ENCODE peak calls at places on chromosomes 2 and 18, in nine cellular contexts. G is Calu3, A is SIG-M5, H is AG04450, D is stromal cell of bone marrow, I is cardiac muscle cell, U is NCI-H446, V is neural progenitor cell, C is GM20000. Q is an unnamed sample.
A peak's percentile ranks its signal among the peaks of the same experiment; 100 is the strongest.

GRCh38 chr18:43606800-43607199 is 329.5 kb upstream of the SYT4 start:
- DNase-seq in U (no peak), A (no peak), G (no peak), C (no peak), I (no peak), V (no peak), D (no peak), H (no peak), Q (no peak)

GRCh38 chr2:240818543-240819403 is 1.2 kb downstream of the KIF1A start:
- DNase-seq in G (peak; percentile 50), D (no peak), H (no peak), A (no peak), V (peak; percentile 79), C (no peak), U (no peak), I (peak; percentile 20), Q (no peak)

GRCh38 chr2:74007120-74007519 is 22.4 kb downstream of the TET3 start:
- DNase-seq in D (peak; percentile 58), A (no peak), G (no peak), C (no peak), I (no peak), U (no peak), V (no peak), H (no peak), Q (no peak)

GRCh38 chr2:222535477-222535876 is 111.1 kb downstream of the SGPP2 start:
- DNase-seq in U (no peak), I (no peak), H (no peak), A (no peak), C (no peak), V (peak; percentile 64), G (no peak), D (no peak), Q (no peak)

GRCh38 chr2:196959750-196960392 is 33.4 kb upstream of the PGAP1 start:
- DNase-seq in H (no peak), I (no peak), C (no peak), U (no peak), A (no peak), G (no peak), V (no peak), D (peak; percentile 48), Q (no peak)

GRCh38 chr18:1663879-1664705 is 759.4 kb downstream of the ADCYAP1 start:
- DNase-seq in V (peak; percentile 83), D (no peak), C (peak; percentile 9), A (no peak), I (peak; percentile 74), U (peak; percentile 37), H (no peak), G (peak; percentile 78), Q (peak; percentile 14)

GRCh38 chr18:10454800-10455550 is 540 bp downstream of the APCDD1 start:
- DNase-seq in U (no peak), V (no peak), G (peak; percentile 36), A (no peak), I (peak; percentile 56), H (no peak), D (no peak), C (peak; percentile 56), Q (no peak)

GRCh38 chr18:32542221-32542798 is 71.6 kb upstream of the GAREM1 start:
- DNase-seq in A (no peak), G (no peak), V (peak; percentile 13), I (no peak), D (no peak), U (no peak), C (no peak), H (no peak), Q (no peak)

GRCh38 chr2:118185210-118186109 is 97.2 kb downstream of the INSIG2 start:
- DNase-seq in H (no peak), I (peak; percentile 76), D (peak; percentile 19), V (peak; percentile 77), A (no peak), U (no peak), C (peak; percentile 76), G (peak; percentile 70), Q (peak; percentile 42)

GRCh38 chr18:12317664-12318333 is 9.8 kb downstream of the TUBB6 start:
- DNase-seq in V (no peak), U (no peak), H (no peak), C (no peak), I (no peak), G (no peak), D (no peak), A (no peak), Q (no peak)

GRCh38 chr2:109333414-109334194 is 204.6 kb downstream of the SH3RF3 start:
- DNase-seq in H (no peak), U (no peak), D (no peak), C (no peak), V (peak; percentile 35), G (no peak), A (no peak), I (peak; percentile 40), Q (no peak)

GRCh38 chr2:239882335-239882734 is 142.8 kb downstream of the NDUFA10 start:
- DNase-seq in V (peak; percentile 70), H (no peak), A (no peak), I (no peak), U (no peak), D (no peak), C (peak; percentile 44), G (peak; percentile 67), Q (peak; percentile 33)

GRCh38 chr2:192004188-192004963 is 157.5 kb upstream of the CAVIN2 start:
- DNase-seq in U (no peak), G (no peak), V (no peak), H (no peak), D (no peak), C (peak; percentile 14), I (no peak), A (no peak), Q (no peak)

GRCh38 chr2:181698230-181698629 is 17.9 kb upstream of the NEUROD1 start:
- DNase-seq in U (no peak), I (peak; percentile 38), V (no peak), G (no peak), H (no peak), D (no peak), A (no peak), C (no peak), Q (no peak)

GRCh38 chr2:232761301-232761907 is 15.0 kb downstream of the KCNJ13 start:
- DNase-seq in I (peak; percentile 54), D (no peak), A (no peak), G (peak; percentile 57), H (no peak), U (no peak), C (peak; percentile 23), V (peak; percentile 48), Q (no peak)

GRCh38 chr2:188292446-188293239 is 969 bp downstream of the GULP1 start:
- DNase-seq in V (peak; percentile 91), A (no peak), I (peak; percentile 81), D (peak; percentile 66), U (peak; percentile 61), H (peak; percentile 68), G (peak; percentile 85), C (no peak), Q (peak; percentile 52)

GRCh38 chr18:78875268-78875997 is 104.2 kb upstream of the SALL3 start:
- DNase-seq in G (no peak), H (no peak), A (peak; percentile 76), U (no peak), V (peak; percentile 72), C (peak; percentile 63), D (no peak), I (peak; percentile 44), Q (no peak)

GRCh38 chr18:23800902-23801301 is 111.6 kb downstream of the LAMA3 start:
- DNase-seq in I (no peak), A (no peak), U (no peak), G (no peak), D (no peak), V (no peak), H (no peak), C (no peak), Q (no peak)

GRCh38 chr18:43886341-43886740 is 609.1 kb upstream of the SYT4 start:
- DNase-seq in D (no peak), C (no peak), V (no peak), U (no peak), A (no peak), G (no peak), I (no peak), H (no peak), Q (no peak)

GRCh38 chr2:20619624-20620024 is 31.3 kb downstream of the HS1BP3 start:
- DNase-seq in A (no peak), D (no peak), H (no peak), V (no peak), C (no peak), I (no peak), G (no peak), U (no peak), Q (no peak)

GRCh38 chr2:215355801-215356200 is 43.9 kb downstream of the ATIC start:
- DNase-seq in I (no peak), V (no peak), A (no peak), D (no peak), H (no peak), G (no peak), C (no peak), U (no peak), Q (no peak)

GRCh38 chr2:12818416-12819097 is 101.8 kb downstream of the TRIB2 start:
- DNase-seq in I (no peak), A (no peak), H (no peak), G (no peak), U (no peak), V (no peak), D (peak; percentile 57), C (no peak), Q (no peak)

GRCh38 chr2:122755281-122755780 is 999.9 kb downstream of the TSN start:
- DNase-seq in A (no peak), U (no peak), V (no peak), H (no peak), I (no peak), C (no peak), D (no peak), G (no peak), Q (no peak)

GRCh38 chr2:119276864-119277263 is 53.2 kb downstream of the STEAP3 start:
- DNase-seq in D (no peak), C (no peak), H (no peak), V (peak; percentile 31), A (no peak), I (no peak), G (no peak), U (no peak), Q (no peak)

GRCh38 chr2:66874411-66874810 is 439.5 kb downstream of the MEIS1 start:
- DNase-seq in V (no peak), G (no peak), H (no peak), I (no peak), C (no peak), D (no peak), U (no peak), A (no peak), Q (no peak)

GRCh38 chr18:74836296-74837139 is 238.8 kb downstream of the ZNF407 start:
- DNase-seq in I (peak; percentile 55), G (peak; percentile 73), U (no peak), V (peak; percentile 20), C (no peak), D (no peak), A (no peak), H (no peak), Q (no peak)

GRCh38 chr2:101231253-101231652 is 21.4 kb upstream of the CNOT11 start:
- DNase-seq in C (no peak), U (no peak), G (no peak), V (no peak), D (no peak), H (no peak), A (no peak), I (no peak), Q (no peak)

GRCh38 chr2:236061899-236062298 is 106.3 kb downstream of the GBX2 start:
- DNase-seq in H (no peak), I (no peak), A (no peak), U (no peak), G (no peak), C (no peak), V (no peak), D (no peak), Q (no peak)

GRCh38 chr18:23283933-23284430 is 148.7 kb downstream of the CABLES1 start:
- DNase-seq in V (no peak), G (peak; percentile 73), D (no peak), I (no peak), C (no peak), A (no peak), U (no peak), H (no peak), Q (no peak)

GRCh38 chr18:46393230-46393629 is 263.8 kb downstream of the LOXHD1 start:
- DNase-seq in V (peak; percentile 66), U (no peak), I (peak; percentile 65), G (no peak), A (no peak), H (no peak), D (no peak), C (no peak), Q (no peak)

GRCh38 chr2:96952016-96952750 is 34.2 kb downstream of the FAM178B start:
- DNase-seq in A (no peak), H (no peak), U (no peak), G (no peak), I (no peak), V (no peak), C (no peak), D (no peak), Q (no peak)

Q was measured in gastrocnemius medialis.